ENCODE peak calls at places on chromosomes 12 and 14, in six cellular contexts. I, T, C, X, D and F are unnamed samples.
A peak's percentile ranks its signal among the peaks of the same experiment; 100 is the strongest.

GRCh38 chr12:126286203-126286602 is 1221.0 kb downstream of the AACS start:
- DNase-seq in I (no peak), T (no peak), C (no peak), X (no peak), D (no peak), F (no peak)

GRCh38 chr14:68651075-68651474 is 141.8 kb downstream of the ZFP36L1 start:
- DNase-seq in I (peak; percentile 49), T (no peak), C (no peak), X (no peak), D (no peak), F (no peak)

GRCh38 chr12:5390174-5390799 is 41.6 kb upstream of the NTF3 start:
- DNase-seq in I (no peak), T (no peak), C (no peak), X (no peak), D (no peak), F (no peak)

GRCh38 chr12:70733385-70733784 is 96.2 kb upstream of the PTPRB start:
- DNase-seq in I (no peak), T (no peak), C (peak; percentile 63), X (peak; percentile 71), D (no peak), F (peak; percentile 44)

GRCh38 chr14:98803196-98803595 is 468.8 kb downstream of the BCL11B start:
- DNase-seq in I (no peak), T (no peak), C (no peak), X (no peak), D (no peak), F (no peak)

GRCh38 chr14:32779845-32780244 is 158.8 kb upstream of the NPAS3 start:
- DNase-seq in I (no peak), T (no peak), C (no peak), X (no peak), D (no peak), F (no peak)

GRCh38 chr14:23605931-23606585 is 27.5 kb upstream of the JPH4 start:
- DNase-seq in I (no peak), T (no peak), C (no peak), X (no peak), D (no peak), F (no peak)

GRCh38 chr12:92629349-92630065 is 73.3 kb upstream of the PLEKHG7 start:
- DNase-seq in I (no peak), T (no peak), C (no peak), X (no peak), D (peak; percentile 31), F (no peak)

GRCh38 chr12:132456186-132456943 is 33.6 kb upstream of the FBRSL1 start:
- DNase-seq in I (no peak), T (no peak), C (no peak), X (no peak), D (no peak), F (no peak)

GRCh38 chr14:96824283-96824682 is 27.1 kb downstream of the VRK1 start:
- DNase-seq in I (no peak), T (no peak), C (no peak), X (no peak), D (no peak), F (no peak)

GRCh38 chr14:72000907-72001306 is 68.7 kb downstream of the RGS6 start:
- DNase-seq in I (no peak), T (no peak), C (no peak), X (no peak), D (no peak), F (no peak)

GRCh38 chr12:32595251-32595650 is 83.8 kb upstream of the DNM1L start:
- DNase-seq in I (no peak), T (no peak), C (no peak), X (no peak), D (no peak), F (no peak)

GRCh38 chr12:64104376-64104775 is 117.7 kb downstream of the KICS2 start:
- DNase-seq in I (no peak), T (peak; percentile 25), C (no peak), X (no peak), D (no peak), F (no peak)

GRCh38 chr14:105858676-105859025 is 332.3 kb downstream of the TMEM121 start:
- DNase-seq in I (no peak), T (peak; percentile 4), C (no peak), X (no peak), D (no peak), F (no peak)

GRCh38 chr12:130878193-130879185 is 6.6 kb downstream of the RAN start:
- DNase-seq in I (no peak), T (no peak), C (no peak), X (no peak), D (no peak), F (no peak)

GRCh38 chr12:41992692-41993215 is 151.9 kb downstream of the GXYLT1 start:
- DNase-seq in I (no peak), T (no peak), C (no peak), X (no peak), D (no peak), F (no peak)

GRCh38 chr12:10301103-10301502 is 6.6 kb upstream of the KLRD1 start:
- DNase-seq in I (no peak), T (no peak), C (no peak), X (no peak), D (no peak), F (no peak)

GRCh38 chr14:55583942-55584468 is 4.0 kb downstream of the KTN1 start:
- DNase-seq in I (no peak), T (no peak), C (peak; percentile 27), X (no peak), D (no peak), F (no peak)

GRCh38 chr12:3054374-3054773 is 22.8 kb upstream of the TSPAN9 start:
- DNase-seq in I (no peak), T (no peak), C (no peak), X (no peak), D (no peak), F (no peak)

GRCh38 chr12:89245090-89245489 is 107.2 kb downstream of the DUSP6 start:
- DNase-seq in I (no peak), T (no peak), C (no peak), X (no peak), D (no peak), F (no peak)

GRCh38 chr12:70619471-70620152 is 17.6 kb downstream of the PTPRB start:
- DNase-seq in I (no peak), T (no peak), C (no peak), X (no peak), D (no peak), F (no peak)

GRCh38 chr14:86035882-86036281 is 505.9 kb downstream of the FLRT2 start:
- DNase-seq in I (no peak), T (no peak), C (peak; percentile 13), X (no peak), D (no peak), F (no peak)

GRCh38 chr14:63867926-63868921 is 15.4 kb downstream of the SYNE2 start:
- DNase-seq in I (no peak), T (no peak), C (no peak), X (no peak), D (no peak), F (no peak)

DNA sequence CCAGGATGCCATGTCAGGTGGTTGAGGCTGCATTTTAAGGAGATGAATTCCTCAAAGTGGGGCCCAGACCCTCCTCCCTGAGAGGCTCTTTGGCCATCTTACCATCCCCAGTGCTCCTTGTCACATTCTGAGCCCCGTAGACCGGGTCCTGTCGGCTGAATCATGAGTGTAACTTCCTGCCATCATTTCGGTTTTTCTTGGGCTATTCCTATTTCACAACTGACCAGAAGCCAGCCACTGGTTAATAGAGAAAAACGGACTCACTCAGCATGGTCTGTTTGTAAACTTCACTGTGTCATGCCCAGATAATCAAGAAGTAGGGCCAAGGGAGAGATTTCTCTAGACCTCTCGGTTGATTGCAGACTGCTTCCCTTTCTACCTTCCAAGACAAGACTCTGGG is 6.6 kb downstream of the WNT5B start:
- DNase-seq in I (no peak), T (no peak), C (no peak), X (no peak), D (no peak), F (no peak)
- TF ChIP-seq POLR2A in I (no peak), T (no peak), C (no peak), X (no peak), D (no peak), F (no peak)

DNA sequence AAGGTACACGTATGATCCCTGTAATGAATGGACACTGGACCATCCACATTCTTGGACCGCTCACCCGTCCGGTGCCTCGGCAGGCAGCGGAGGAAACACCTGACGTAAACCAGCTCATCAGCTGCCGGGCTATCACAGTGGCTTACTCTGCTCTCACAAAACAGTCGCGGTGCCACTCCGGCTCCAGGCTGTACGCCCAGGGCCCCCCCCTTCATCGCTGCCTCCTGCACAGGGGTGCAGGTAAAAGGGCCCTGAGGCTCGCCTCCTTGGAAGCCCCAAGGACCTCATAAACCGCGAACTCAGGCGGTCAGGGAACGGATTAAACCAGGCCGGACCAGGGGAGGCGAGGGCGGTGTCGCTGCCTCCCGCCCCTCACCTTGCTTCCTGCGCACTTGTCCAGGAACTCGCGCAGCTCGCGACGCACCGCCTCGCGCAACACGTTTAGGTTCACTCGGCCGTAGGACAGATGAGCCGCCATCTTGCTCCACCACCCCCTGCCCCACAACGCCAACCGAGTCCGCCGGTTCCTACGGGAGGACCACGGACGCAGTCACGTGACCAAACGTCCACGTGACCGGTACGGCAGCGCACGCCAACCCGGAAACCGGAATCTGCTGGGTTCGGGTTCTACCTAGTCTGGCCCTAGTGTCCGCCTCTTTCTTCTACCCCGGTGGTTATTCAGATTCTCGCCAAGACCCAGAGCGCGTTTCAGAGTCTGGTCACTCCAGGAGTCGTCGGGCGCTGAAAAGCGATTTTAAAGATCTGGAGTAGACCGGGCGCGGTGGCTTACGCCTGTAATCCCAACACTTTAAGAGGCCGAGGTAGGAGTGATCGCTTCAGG is at the start of gene VPS33A:
- DNase-seq in I (peak; percentile 96), T (peak; percentile 97), C (peak; percentile 94), X (peak; percentile 98), D (peak; percentile 98), F (peak; percentile 92)
- TF ChIP-seq POLR2A in I (peak; percentile 51), T (peak; percentile 66), C (peak; percentile 95), X (peak; percentile 96), D (no peak), F (peak; percentile 93)

GRCh38 chr12:14941369-14941768 is 3.0 kb upstream of the ERP27 start:
- DNase-seq in I (no peak), T (no peak), C (no peak), X (no peak), D (no peak), F (no peak)

GRCh38 chr12:14937689-14938088 is 648 bp downstream of the ERP27 start:
- DNase-seq in I (no peak), T (no peak), C (no peak), X (no peak), D (no peak), F (no peak)

GRCh38 chr12:14937014-14937413 is 1.3 kb downstream of the ERP27 start:
- DNase-seq in I (no peak), T (no peak), C (no peak), X (no peak), D (no peak), F (no peak)

GRCh38 chr12:14936224-14936861 is 2.0 kb downstream of the ERP27 start:
- DNase-seq in I (no peak), T (no peak), C (no peak), X (no peak), D (no peak), F (no peak)

GRCh38 chr12:14938301-14938700 is at the start of gene ERP27:
- DNase-seq in I (no peak), T (no peak), C (no peak), X (no peak), D (no peak), F (no peak)
- TF ChIP-seq POLR2A in I (no peak), T (no peak), C (no peak), X (no peak), D (no peak), F (no peak)

DNA sequence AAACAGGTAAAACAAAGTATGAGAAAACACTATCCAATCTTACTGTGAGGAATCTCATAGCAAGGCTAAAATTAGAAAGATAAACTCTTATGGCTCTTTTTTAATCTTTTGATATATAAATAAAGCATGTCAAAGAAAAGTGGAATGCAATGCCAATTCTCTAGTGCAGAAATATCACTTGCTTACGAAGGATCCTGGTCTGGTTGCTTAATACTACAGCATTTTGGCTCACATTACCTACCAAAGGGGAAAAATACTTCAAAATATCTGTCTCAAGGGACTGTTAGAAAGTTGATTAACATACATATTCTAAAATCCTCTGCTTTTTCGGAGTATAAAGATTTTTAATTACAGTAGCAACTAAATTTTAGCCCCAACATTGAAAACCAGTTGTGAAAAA is 21.4 kb downstream of the AREL1 start:
- DNase-seq in I (no peak), T (no peak), C (no peak), X (no peak), D (no peak), F (no peak)
- TF ChIP-seq POLR2A in I (no peak), T (no peak), C (no peak), X (no peak), D (no peak), F (no peak)